ENCODE peak calls at places on chromosomes 13 and 19, in nine cellular contexts. Y is RKO; X is fibroblast of gingiva; V is stimulated activated CD8-positive, alpha-beta memory T cell treated with anti-CD3 and anti-CD28 coated beads, Interleukin-4, amount 100 ng/mL, for 1 hour; S is NCI-H2171 treated with DMSO at 0.1 percent for 48 hours; E is MV-4-11; I is SW480; D is effector CD4-positive, alpha-beta T cell; M is activated T-helper 1 cell treated with anti-CD3 and anti-CD28 coated beads, Interleukin-2, amount 50 U/mL, for 16 hours. T is an unnamed sample.

GRCh38 chr13:106391271-106391670 is 144.2 kb downstream of the EFNB2 start:
- DNase-seq in Y (no peak), X (no peak), V (no peak), S (no peak), E (no peak), I (no peak), D (no peak), M (no peak), T (no peak)

GRCh38 chr19:46838160-46838559 is 12.5 kb downstream of the AP2S1 start:
- DNase-seq in Y (no peak), X (no peak), V (no peak), S (no peak), E (no peak), I (no peak), D (no peak), M (no peak), T (no peak)

GRCh38 chr13:98471895-98472294 is 105.0 kb downstream of the STK24 start:
- DNase-seq in Y (no peak), X (no peak), V (no peak), S (no peak), E (no peak), I (no peak), D (no peak), M (no peak), T (no peak)

GRCh38 chr19:21328402-21328801 is 808 bp downstream of the ZNF708 start:
- DNase-seq in Y (peak; percentile 30), X (no peak), V (no peak), S (peak; percentile 38), E (no peak), I (no peak), D (no peak), M (no peak), T (no peak)

GRCh38 chr19:53945998-53946397 is 16.7 kb upstream of the CACNG8 start:
- DNase-seq in Y (no peak), X (no peak), V (no peak), S (no peak), E (no peak), I (no peak), D (no peak), M (no peak), T (no peak)

GRCh38 chr13:94920578-94920977 is 208.2 kb upstream of the SOX21 start:
- DNase-seq in Y (no peak), X (no peak), V (no peak), S (no peak), E (no peak), I (no peak), D (no peak), M (no peak), T (no peak)

GRCh38 chr13:47100214-47100853 is 203.5 kb upstream of the HTR2A start:
- DNase-seq in Y (no peak), X (peak; percentile 18), V (no peak), S (no peak), E (no peak), I (no peak), D (no peak), M (no peak), T (no peak)

GRCh38 chr19:17751103-17751911 is at the start of gene FCHO1:
- DNase-seq in Y (no peak), X (no peak), V (peak; percentile 69), S (no peak), E (peak; percentile 84), I (no peak), D (peak; percentile 80), M (peak; percentile 74), T (peak; percentile 95)

GRCh38 chr19:2982983-2983350 is 5.6 kb downstream of the TLE6 start:
- DNase-seq in Y (no peak), X (peak; percentile 99), V (no peak), S (peak; percentile 95), E (no peak), I (no peak), D (no peak), M (no peak), T (no peak)

GRCh38 chr19:40962460-40962961 is 28.6 kb upstream of the CYP2B6 start:
- DNase-seq in Y (no peak), X (peak; percentile 63), V (no peak), S (no peak), E (no peak), I (peak; percentile 40), D (no peak), M (no peak), T (no peak)

GRCh38 chr19:12774588-12775555 is at the start of gene HOOK2:
- DNase-seq in Y (no peak), X (no peak), V (no peak), S (peak; percentile 74), E (no peak), I (peak; percentile 97), D (peak; percentile 32), M (no peak), T (no peak)

GRCh38 chr13:75440100-75440499 is 41.9 kb downstream of the TBC1D4 start:
- DNase-seq in Y (no peak), X (no peak), V (no peak), S (no peak), E (no peak), I (no peak), D (no peak), M (no peak), T (no peak)

GRCh38 chr13:98223741-98224140 is 46.7 kb upstream of the RNF113B start:
- DNase-seq in Y (no peak), X (no peak), V (no peak), S (no peak), E (no peak), I (no peak), D (no peak), M (no peak), T (no peak)

GRCh38 chr13:24693862-24694471 is 13.8 kb downstream of the ATP12A start:
- DNase-seq in Y (peak; percentile 65), X (peak; percentile 19), V (no peak), S (peak; percentile 50), E (peak; percentile 59), I (peak; percentile 78), D (peak; percentile 24), M (no peak), T (peak; percentile 58)

GRCh38 chr13:112616586-112617381 is 28.8 kb upstream of the TUBGCP3 start:
- DNase-seq in Y (peak; percentile 14), X (peak; percentile 39), V (no peak), S (no peak), E (peak; percentile 20), I (peak; percentile 27), D (no peak), M (no peak), T (peak; percentile 48)

GRCh38 chr13:26628706-26629105 is 71.2 kb downstream of the WASF3 start:
- DNase-seq in Y (peak; percentile 18), X (peak; percentile 7), V (no peak), S (no peak), E (no peak), I (peak; percentile 43), D (no peak), M (no peak), T (peak; percentile 7)

GRCh38 chr19:10835089-10835753 is 791 bp downstream of the TMED1 start:
- DNase-seq in Y (no peak), X (no peak), V (no peak), S (no peak), E (peak; percentile 100), I (no peak), D (no peak), M (no peak), T (no peak)

GRCh38 chr19:41926028-41926860 is 2.0 kb downstream of the ERFL start:
- DNase-seq in Y (no peak), X (no peak), V (no peak), S (no peak), E (no peak), I (no peak), D (no peak), M (no peak), T (no peak)

GRCh38 chr13:74063533-74064100 is 70.6 kb downstream of the KLF12 start:
- DNase-seq in Y (no peak), X (no peak), V (no peak), S (no peak), E (no peak), I (no peak), D (no peak), M (no peak), T (no peak)

GRCh38 chr19:6402834-6403608 is 10.1 kb upstream of the GTF2F1 start:
- DNase-seq in Y (no peak), X (peak; percentile 42), V (no peak), S (no peak), E (no peak), I (peak; percentile 57), D (no peak), M (no peak), T (no peak)

GRCh38 chr13:27967736-27968315 is 1.3 kb downstream of the CDX2 start:
- DNase-seq in Y (peak; percentile 48), X (no peak), V (no peak), S (no peak), E (no peak), I (peak; percentile 35), D (no peak), M (no peak), T (no peak)

GRCh38 chr19:6480843-6481415 is 658 bp downstream of the DENND1C start:
- DNase-seq in Y (no peak), X (no peak), V (no peak), S (no peak), E (no peak), I (no peak), D (no peak), M (no peak), T (peak; percentile 50)

GRCh38 chr19:49442354-49442753 is 1.0 kb upstream of the SLC17A7 start:
- DNase-seq in Y (no peak), X (no peak), V (no peak), S (peak; percentile 94), E (no peak), I (peak; percentile 65), D (no peak), M (no peak), T (no peak)